ENCODE peak calls at places on chromosomes 7 and 10, in eight cellular contexts. Z is T-helper 9 cell, B is coronary artery, T is left ventricle myocardium superior, W is breast epithelium, O is A172, N is iPS DF 6.9, Y is A673. U is an unnamed sample.

GRCh38 chr10:110566472-110567200 is 859 bp upstream of the SMC3 start:
- DNase-seq in T (no peak), O (peak; percentile 43), Y (peak; percentile 57), B (no peak), Z (no peak), W (no peak), N (no peak), U (no peak)

GRCh38 chr7:99121496-99122021 is 22.3 kb downstream of the SMURF1 start:
- DNase-seq in Z (no peak), Y (no peak), T (peak; percentile 52), N (no peak), B (no peak), W (no peak), O (no peak), U (no peak)

GRCh38 chr7:101743241-101743994 is 74.0 kb upstream of the CUX1 start:
- DNase-seq in Y (peak; percentile 71), B (no peak), O (no peak), W (no peak), T (peak; percentile 66), N (no peak), Z (peak; percentile 64), U (peak; percentile 66)

GRCh38 chr7:102288285-102288930 is 1.7 kb downstream of the SH2B2 start:
- DNase-seq in Y (peak; percentile 38), B (no peak), O (no peak), W (no peak), N (no peak), Z (no peak), T (no peak), U (no peak)

GRCh38 chr7:151551820-151552219 is 32.1 kb upstream of the RHEB start:
- DNase-seq in Z (no peak), W (no peak), O (no peak), T (no peak), B (no peak), Y (no peak), N (no peak), U (no peak)

GRCh38 chr7:134935701-134936100 is 50.6 kb upstream of the AGBL3 start:
- DNase-seq in Y (no peak), O (no peak), Z (no peak), B (no peak), W (no peak), T (no peak), N (no peak), U (no peak)

GRCh38 chr10:62811159-62811875 is 4.8 kb downstream of the EGR2 start:
- DNase-seq in W (no peak), Z (no peak), B (no peak), Y (no peak), N (no peak), T (no peak), O (no peak), U (no peak)

GRCh38 chr7:30308392-30308791 is 24.0 kb downstream of the ZNRF2 start:
- DNase-seq in T (no peak), Y (peak; percentile 26), Z (no peak), N (no peak), W (no peak), O (peak; percentile 35), B (no peak), U (no peak)

GRCh38 chr10:52744057-52744819 is 28.3 kb downstream of the MBL2 start:
- DNase-seq in O (no peak), Z (no peak), T (no peak), Y (no peak), B (no peak), W (no peak), N (no peak), U (no peak)

GRCh38 chr10:12264204-12264908 is 68.4 kb downstream of the CDC123 start:
- DNase-seq in O (peak; percentile 65), W (peak; percentile 45), B (peak; percentile 76), N (peak; percentile 58), Z (peak; percentile 61), Y (peak; percentile 95), T (peak; percentile 89), U (peak; percentile 86)

GRCh38 chr10:68001000-68001399 is 74.1 kb downstream of the HERC4 start:
- DNase-seq in B (no peak), T (no peak), Y (no peak), N (no peak), W (no peak), O (no peak), Z (no peak), U (no peak)

GRCh38 chr7:33667261-33667660 is 238.1 kb upstream of the BMPER start:
- DNase-seq in B (no peak), T (no peak), N (no peak), Y (no peak), O (peak; percentile 13), Z (no peak), W (no peak), U (no peak)

U was measured in T-helper 1 cell.